ENCODE peak calls at places on chromosomes 2 and 18, in eight cellular contexts. One of them, this sample, is unnamed. For H3K9me3, the result is how much of the 10 kb centered on the place peaks cover.

GRCh38 chr2:142180820-142181533 is 50.2 kb upstream of the LRP1B start:
- DNase-seq in GM23248: peak
- DNase-seq in stomach: no peak
- DNase-seq in right atrium auricular region: no peak
- DNase-seq in pancreas: peak
- DNase-seq in AG04450: no peak
- DNase-seq in NT2/D1: peak
- DNase-seq in Peyer's patch: no peak
- DNase-seq in this sample: peak

GRCh38 chr18:36692909-36693308 is 135.9 kb downstream of the TPGS2 start:
- DNase-seq in GM23248: peak
- DNase-seq in stomach: no peak
- DNase-seq in right atrium auricular region: no peak
- DNase-seq in pancreas: no peak
- DNase-seq in AG04450: peak
- DNase-seq in NT2/D1: no peak
- DNase-seq in Peyer's patch: no peak
- DNase-seq in this sample: no peak

GRCh38 chr18:54100920-54101319 is 123.5 kb downstream of the MBD2 start:
- DNase-seq in GM23248: peak
- DNase-seq in stomach: no peak
- DNase-seq in right atrium auricular region: no peak
- DNase-seq in pancreas: no peak
- DNase-seq in AG04450: no peak
- DNase-seq in NT2/D1: no peak
- DNase-seq in Peyer's patch: no peak
- DNase-seq in this sample: no peak

GRCh38 chr18:11310476-11311086 is 161.2 kb upstream of the PIEZO2 start:
- DNase-seq in GM23248: peak
- DNase-seq in stomach: no peak
- DNase-seq in right atrium auricular region: no peak
- DNase-seq in pancreas: no peak
- DNase-seq in AG04450: no peak
- DNase-seq in NT2/D1: peak
- DNase-seq in Peyer's patch: no peak
- DNase-seq in this sample: no peak

GRCh38 chr2:200221055-200221692 is 85.3 kb upstream of the SPATS2L start:
- DNase-seq in GM23248: no peak
- DNase-seq in stomach: no peak
- DNase-seq in right atrium auricular region: no peak
- DNase-seq in pancreas: no peak
- DNase-seq in AG04450: no peak
- DNase-seq in NT2/D1: no peak
- DNase-seq in Peyer's patch: no peak
- DNase-seq in this sample: peak

GRCh38 chr2:147273628-147274027 is 571.2 kb upstream of the ACVR2A start:
- DNase-seq in GM23248: no peak
- DNase-seq in stomach: no peak
- DNase-seq in right atrium auricular region: no peak
- DNase-seq in pancreas: no peak
- DNase-seq in AG04450: no peak
- DNase-seq in NT2/D1: no peak
- DNase-seq in Peyer's patch: no peak
- DNase-seq in this sample: no peak

GRCh38 chr2:138323382-138324067 is 178.0 kb upstream of the SPOPL start:
- DNase-seq in GM23248: no peak
- DNase-seq in stomach: no peak
- DNase-seq in right atrium auricular region: no peak
- DNase-seq in pancreas: no peak
- DNase-seq in AG04450: no peak
- DNase-seq in NT2/D1: no peak
- DNase-seq in Peyer's patch: no peak
- DNase-seq in this sample: no peak

GRCh38 chr2:159658887-159659437 is 42.6 kb upstream of the BAZ2B start:
- DNase-seq in GM23248: peak
- DNase-seq in stomach: no peak
- DNase-seq in right atrium auricular region: no peak
- DNase-seq in pancreas: no peak
- DNase-seq in AG04450: no peak
- DNase-seq in NT2/D1: no peak
- DNase-seq in Peyer's patch: no peak
- DNase-seq in this sample: peak

GRCh38 chr18:23779696-23780303 is 90.5 kb downstream of the LAMA3 start:
- DNase-seq in GM23248: peak
- DNase-seq in stomach: no peak
- DNase-seq in right atrium auricular region: no peak
- DNase-seq in pancreas: no peak
- DNase-seq in AG04450: no peak
- DNase-seq in NT2/D1: no peak
- DNase-seq in Peyer's patch: no peak
- DNase-seq in this sample: no peak

GRCh38 chr2:82344670-82345069 is 2040.1 kb upstream of the LRRTM1 start:
- DNase-seq in GM23248: no peak
- DNase-seq in stomach: no peak
- DNase-seq in right atrium auricular region: no peak
- DNase-seq in pancreas: no peak
- DNase-seq in AG04450: no peak
- DNase-seq in NT2/D1: peak
- DNase-seq in Peyer's patch: no peak
- DNase-seq in this sample: peak

GRCh38 chr2:119753041-119753929 is 6.4 kb upstream of the PTPN4 start:
- DNase-seq in GM23248: peak
- DNase-seq in stomach: no peak
- DNase-seq in right atrium auricular region: no peak
- DNase-seq in pancreas: no peak
- DNase-seq in AG04450: no peak
- DNase-seq in NT2/D1: peak
- DNase-seq in Peyer's patch: no peak
- DNase-seq in this sample: no peak

DNA sequence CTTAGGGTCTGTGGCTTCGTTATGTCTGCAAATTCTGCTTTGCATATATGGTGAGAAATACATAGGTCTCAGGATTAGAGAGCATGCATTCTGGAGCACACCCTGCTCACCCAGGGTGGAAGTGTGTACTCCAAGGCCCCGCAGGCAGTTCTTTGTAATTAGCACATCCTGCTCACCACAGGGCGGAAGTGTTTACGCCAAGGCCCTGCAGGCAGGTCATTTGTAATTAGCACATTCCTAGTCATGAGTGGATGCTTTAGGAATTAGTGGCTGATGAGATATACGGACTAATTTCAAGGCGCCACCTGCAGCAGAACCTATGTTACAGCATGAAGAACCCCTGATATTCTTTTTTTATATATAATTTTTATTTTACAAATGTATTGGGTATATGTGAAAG is 4.2 kb downstream of the ALLC start:
- DNase-seq in GM23248: no peak
- DNase-seq in stomach: no peak
- DNase-seq in right atrium auricular region: no peak
- DNase-seq in pancreas: no peak
- DNase-seq in AG04450: no peak
- DNase-seq in NT2/D1: peak
- DNase-seq in Peyer's patch: peak
- DNase-seq in this sample: no peak
- H3K9me3 ChIP-seq in GM23248: under half
- H3K9me3 ChIP-seq in stomach: under half
- H3K9me3 ChIP-seq in right atrium auricular region: under half
- H3K9me3 ChIP-seq in pancreas: under half
- H3K9me3 ChIP-seq in AG04450: under half
- H3K9me3 ChIP-seq in NT2/D1: under half
- H3K9me3 ChIP-seq in Peyer's patch: under half
- H3K9me3 ChIP-seq in this sample: under half

GRCh38 chr2:20013061-20013721 is 723 bp upstream of the MATN3 start:
- DNase-seq in GM23248: no peak
- DNase-seq in stomach: no peak
- DNase-seq in right atrium auricular region: no peak
- DNase-seq in pancreas: no peak
- DNase-seq in AG04450: no peak
- DNase-seq in NT2/D1: no peak
- DNase-seq in Peyer's patch: no peak
- DNase-seq in this sample: no peak
- H3K4me3 ChIP-seq in GM23248: peak
- H3K4me3 ChIP-seq in stomach: peak
- H3K4me3 ChIP-seq in right atrium auricular region: peak
- H3K4me3 ChIP-seq in pancreas: peak
- H3K4me3 ChIP-seq in AG04450: peak
- H3K4me3 ChIP-seq in NT2/D1: peak
- H3K4me3 ChIP-seq in Peyer's patch: peak
- H3K4me3 ChIP-seq in this sample: no peak

DNA sequence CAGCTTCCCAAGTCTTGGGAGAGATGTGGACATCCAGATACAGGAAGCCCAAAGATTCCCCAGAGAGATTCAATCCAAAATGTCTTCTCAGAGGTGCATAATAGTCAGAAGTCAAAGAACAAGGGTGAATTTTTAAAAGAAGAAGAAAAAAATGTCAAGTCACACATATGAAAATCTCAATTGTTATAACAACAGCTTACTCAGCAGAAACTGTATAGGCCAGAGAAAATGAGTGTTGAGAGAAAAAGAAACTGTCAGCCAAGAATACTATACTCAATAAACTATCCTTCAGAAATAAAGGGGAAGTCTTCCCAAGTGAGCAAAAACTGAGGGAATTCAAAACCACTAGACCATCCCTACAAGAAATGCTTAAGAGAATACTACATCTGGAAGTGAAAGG is 612.9 kb upstream of the POU3F3 start:
- DNase-seq in GM23248: no peak
- DNase-seq in stomach: no peak
- DNase-seq in right atrium auricular region: no peak
- DNase-seq in pancreas: no peak
- DNase-seq in AG04450: no peak
- DNase-seq in NT2/D1: no peak
- DNase-seq in Peyer's patch: no peak
- DNase-seq in this sample: no peak
- H3K9me3 ChIP-seq in GM23248: under half
- H3K9me3 ChIP-seq in stomach: under half
- H3K9me3 ChIP-seq in right atrium auricular region: under half
- H3K9me3 ChIP-seq in pancreas: under half
- H3K9me3 ChIP-seq in AG04450: under half
- H3K9me3 ChIP-seq in NT2/D1: under half
- H3K9me3 ChIP-seq in Peyer's patch: under half
- H3K9me3 ChIP-seq in this sample: under half

GRCh38 chr2:229783108-229783721 is 68.9 kb upstream of the DNER start:
- DNase-seq in GM23248: no peak
- DNase-seq in stomach: no peak
- DNase-seq in right atrium auricular region: no peak
- DNase-seq in pancreas: no peak
- DNase-seq in AG04450: no peak
- DNase-seq in NT2/D1: no peak
- DNase-seq in Peyer's patch: no peak
- DNase-seq in this sample: no peak
- H3K4me3 ChIP-seq in GM23248: no peak
- H3K4me3 ChIP-seq in stomach: no peak
- H3K4me3 ChIP-seq in right atrium auricular region: no peak
- H3K4me3 ChIP-seq in pancreas: no peak
- H3K4me3 ChIP-seq in AG04450: no peak
- H3K4me3 ChIP-seq in NT2/D1: no peak
- H3K4me3 ChIP-seq in Peyer's patch: no peak
- H3K4me3 ChIP-seq in this sample: no peak

DNA sequence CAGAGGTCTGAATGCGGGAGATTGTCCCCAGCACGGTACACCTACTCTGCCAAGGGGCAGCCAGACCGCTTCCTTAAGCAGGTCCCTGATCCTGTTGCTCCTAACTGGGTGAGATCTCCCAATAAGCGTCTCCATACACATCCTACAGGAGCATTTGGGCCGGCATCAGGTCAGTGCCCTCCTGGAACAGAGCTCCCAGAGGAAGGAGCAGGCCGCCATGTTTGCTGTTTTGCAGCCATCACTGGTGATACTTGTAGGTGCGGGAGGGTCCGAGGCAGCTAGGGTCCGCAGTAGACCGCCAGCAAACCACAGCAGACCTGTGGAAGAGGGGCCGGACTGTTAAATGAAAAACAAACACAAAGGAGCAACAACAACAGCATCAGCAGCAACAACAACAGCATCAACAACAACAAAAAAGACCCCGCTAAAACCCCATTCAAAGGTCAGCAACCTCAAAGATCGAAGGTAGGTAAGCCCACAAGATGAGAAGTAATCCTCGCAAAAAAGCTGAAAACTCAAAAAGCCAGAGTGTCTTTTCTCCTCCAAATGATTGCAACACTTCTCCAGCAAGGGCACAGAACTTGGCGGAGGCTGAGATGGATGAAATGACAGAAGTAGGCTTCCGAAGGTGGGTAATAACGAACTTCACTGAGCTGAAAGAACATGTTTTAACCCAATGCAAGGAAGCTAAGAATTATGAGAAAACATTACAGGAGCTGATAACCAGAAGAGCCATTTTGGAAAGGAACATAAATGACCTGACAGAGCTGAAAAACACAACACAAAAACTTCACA is 79.0 kb upstream of the CDH7 start:
- DNase-seq in GM23248: no peak
- DNase-seq in stomach: no peak
- DNase-seq in right atrium auricular region: no peak
- DNase-seq in pancreas: peak
- DNase-seq in AG04450: no peak
- DNase-seq in NT2/D1: no peak
- DNase-seq in Peyer's patch: no peak
- DNase-seq in this sample: no peak
- H3K9me3 ChIP-seq in GM23248: under half
- H3K9me3 ChIP-seq in stomach: under half
- H3K9me3 ChIP-seq in right atrium auricular region: under half
- H3K9me3 ChIP-seq in pancreas: under half
- H3K9me3 ChIP-seq in AG04450: under half
- H3K9me3 ChIP-seq in NT2/D1: under half
- H3K9me3 ChIP-seq in Peyer's patch: under half
- H3K9me3 ChIP-seq in this sample: under half

GRCh38 chr2:166067204-166067603 is 60.6 kb downstream of the SCN1A start:
- DNase-seq in GM23248: no peak
- DNase-seq in stomach: no peak
- DNase-seq in right atrium auricular region: no peak
- DNase-seq in pancreas: no peak
- DNase-seq in AG04450: no peak
- DNase-seq in NT2/D1: no peak
- DNase-seq in Peyer's patch: no peak
- DNase-seq in this sample: no peak
- H3K4me3 ChIP-seq in GM23248: no peak
- H3K4me3 ChIP-seq in stomach: no peak
- H3K4me3 ChIP-seq in right atrium auricular region: no peak
- H3K4me3 ChIP-seq in pancreas: no peak
- H3K4me3 ChIP-seq in AG04450: no peak
- H3K4me3 ChIP-seq in NT2/D1: no peak
- H3K4me3 ChIP-seq in Peyer's patch: no peak
- H3K4me3 ChIP-seq in this sample: no peak

GRCh38 chr2:27596627-27597026 is 13.8 kb downstream of the ZNF512 start:
- DNase-seq in GM23248: peak
- DNase-seq in stomach: no peak
- DNase-seq in right atrium auricular region: no peak
- DNase-seq in pancreas: no peak
- DNase-seq in AG04450: no peak
- DNase-seq in NT2/D1: no peak
- DNase-seq in Peyer's patch: no peak
- DNase-seq in this sample: no peak
- H3K9me3 ChIP-seq in GM23248: under half
- H3K9me3 ChIP-seq in stomach: under half
- H3K9me3 ChIP-seq in right atrium auricular region: under half
- H3K9me3 ChIP-seq in pancreas: under half
- H3K9me3 ChIP-seq in AG04450: under half
- H3K9me3 ChIP-seq in NT2/D1: half or more
- H3K9me3 ChIP-seq in Peyer's patch: under half
- H3K9me3 ChIP-seq in this sample: under half

GRCh38 chr2:16050261-16051045 is 110.1 kb downstream of the MYCN start:
- DNase-seq in GM23248: no peak
- DNase-seq in stomach: no peak
- DNase-seq in right atrium auricular region: no peak
- DNase-seq in pancreas: no peak
- DNase-seq in AG04450: no peak
- DNase-seq in NT2/D1: no peak
- DNase-seq in Peyer's patch: no peak
- DNase-seq in this sample: no peak
- H3K4me3 ChIP-seq in GM23248: no peak
- H3K4me3 ChIP-seq in stomach: no peak
- H3K4me3 ChIP-seq in right atrium auricular region: no peak
- H3K4me3 ChIP-seq in pancreas: no peak
- H3K4me3 ChIP-seq in AG04450: no peak
- H3K4me3 ChIP-seq in NT2/D1: no peak
- H3K4me3 ChIP-seq in Peyer's patch: no peak
- H3K4me3 ChIP-seq in this sample: no peak